ENCODE peak calls at places on chromosomes 16 and 17, in ten cellular contexts. W is GM13977, Z is HCT116, L is nephron progenitor cell, Y is tibial nerve, U is RWPE2, D is esophagus squamous epithelium, I is body of pancreas, H is uterus, S is psoas muscle. P is an unnamed sample.

GRCh38 chr17:17813055-17813724 is 23.6 kb downstream of the SREBF1 start:
- DNase-seq in W (no peak), Z (no peak), L (no peak), Y (no peak), U (no peak), D (no peak), I (no peak), H (no peak), S (no peak), P (no peak)

GRCh38 chr17:40942553-40942952 is 5.1 kb upstream of the KRT23 start:
- DNase-seq in W (no peak), Z (no peak), L (no peak), Y (no peak), U (no peak), D (no peak), I (no peak), H (no peak), S (no peak), P (no peak)

GRCh38 chr17:59649886-59650285 is 30.2 kb downstream of the CLTC start:
- DNase-seq in W (no peak), Z (no peak), L (no peak), Y (no peak), U (no peak), D (no peak), I (no peak), H (no peak), S (no peak), P (no peak)

GRCh38 chr16:719815-720506 is 985 bp upstream of the ANTKMT start:
- DNase-seq in W (no peak), Z (no peak), L (no peak), Y (no peak), U (no peak), D (no peak), I (no peak), H (no peak), S (no peak), P (no peak)

GRCh38 chr16:10616744-10617640 is 36.6 kb upstream of the EMP2 start:
- DNase-seq in W (no peak), Z (peak), L (peak), Y (peak), U (peak), D (no peak), I (no peak), H (peak), S (peak), P (peak)

GRCh38 chr16:83244057-83244456 is 563.7 kb upstream of the HSBP1 start:
- DNase-seq in W (no peak), Z (no peak), L (no peak), Y (no peak), U (no peak), D (no peak), I (no peak), H (no peak), S (no peak), P (no peak)

GRCh38 chr17:42536048-42536371 is at the start of gene NAGLU:
- DNase-seq in W (peak), Z (peak), L (peak), Y (peak), U (peak), D (peak), I (peak), H (peak), S (peak), P (peak)

GRCh38 chr17:68591583-68591982 is 9.6 kb downstream of the FAM20A start:
- DNase-seq in W (no peak), Z (no peak), L (peak), Y (no peak), U (no peak), D (no peak), I (peak), H (peak), S (peak), P (no peak)

GRCh38 chr17:58666858-58667267 is 25.0 kb downstream of the TEX14 start:
- DNase-seq in W (no peak), Z (peak), L (no peak), Y (peak), U (peak), D (peak), I (peak), H (peak), S (peak), P (no peak)

GRCh38 chr16:89422905-89423630 is 67.3 kb downstream of the ANKRD11 start:
- DNase-seq in W (peak), Z (no peak), L (no peak), Y (no peak), U (no peak), D (no peak), I (no peak), H (no peak), S (no peak), P (no peak)

GRCh38 chr17:29131814-29132682 is 48.1 kb downstream of the MYO18A start:
- DNase-seq in W (no peak), Z (no peak), L (no peak), Y (no peak), U (no peak), D (no peak), I (no peak), H (peak), S (no peak), P (no peak)

GRCh38 chr17:62681939-62682381 is 54.5 kb downstream of the MRC2 start:
- DNase-seq in W (no peak), Z (no peak), L (no peak), Y (no peak), U (no peak), D (no peak), I (no peak), H (no peak), S (peak), P (no peak)

GRCh38 chr17:49755681-49756283 is 8.1 kb downstream of the FAM117A start:
- DNase-seq in W (no peak), Z (no peak), L (no peak), Y (no peak), U (no peak), D (no peak), I (no peak), H (no peak), S (no peak), P (no peak)

GRCh38 chr17:76612977-76613851 is 27.6 kb upstream of the ST6GALNAC2 start:
- DNase-seq in W (no peak), Z (peak), L (peak), Y (no peak), U (no peak), D (no peak), I (no peak), H (no peak), S (no peak), P (peak)

GRCh38 chr16:84851192-84852127 is 31.7 kb downstream of the CRISPLD2 start:
- DNase-seq in W (no peak), Z (no peak), L (no peak), Y (no peak), U (peak), D (no peak), I (no peak), H (no peak), S (peak), P (no peak)

GRCh38 chr17:55774834-55775233 is 24.0 kb downstream of the PCTP start:
- DNase-seq in W (no peak), Z (no peak), L (peak), Y (no peak), U (no peak), D (no peak), I (no peak), H (no peak), S (no peak), P (no peak)

GRCh38 chr17:55769625-55770000 is 18.8 kb downstream of the PCTP start:
- DNase-seq in W (no peak), Z (no peak), L (no peak), Y (peak), U (no peak), D (no peak), I (no peak), H (no peak), S (peak), P (no peak)

GRCh38 chr17:55770220-55770870 is 19.5 kb downstream of the PCTP start:
- DNase-seq in W (peak), Z (peak), L (peak), Y (no peak), U (no peak), D (no peak), I (no peak), H (no peak), S (no peak), P (no peak)

GRCh38 chr17:55773671-55774070 is 22.8 kb downstream of the PCTP start:
- DNase-seq in W (no peak), Z (no peak), L (no peak), Y (no peak), U (no peak), D (no peak), I (no peak), H (no peak), S (no peak), P (no peak)

DNA sequence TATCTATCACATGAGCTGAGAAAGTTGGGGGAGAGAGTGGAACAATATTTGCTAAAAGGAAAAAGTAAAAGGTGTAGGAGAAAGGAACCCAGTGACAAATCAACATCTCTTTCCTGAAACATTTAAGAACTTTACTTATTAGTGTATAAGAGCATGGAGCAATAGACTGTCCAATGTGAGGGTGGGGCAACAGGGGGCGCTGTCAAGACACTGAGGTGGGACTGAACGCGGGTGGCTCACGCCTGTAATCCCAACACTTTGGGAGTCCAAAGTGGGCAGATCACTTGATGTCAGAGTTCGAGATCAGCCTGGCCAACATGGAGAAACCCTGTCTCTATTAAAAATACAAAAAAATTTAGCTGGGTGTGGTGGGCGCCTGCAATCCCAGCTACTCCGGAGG is 21.2 kb downstream of the PCTP start:
- DNase-seq in W (no peak), Z (no peak), L (no peak), Y (no peak), U (no peak), D (no peak), I (no peak), H (no peak), S (no peak), P (no peak)
- TF ChIP-seq CTCF in W (peak), Z (peak), L (no peak), Y (no peak), U (no peak), D (no peak), I (no peak), H (no peak), S (no peak), P (no peak)

DNA sequence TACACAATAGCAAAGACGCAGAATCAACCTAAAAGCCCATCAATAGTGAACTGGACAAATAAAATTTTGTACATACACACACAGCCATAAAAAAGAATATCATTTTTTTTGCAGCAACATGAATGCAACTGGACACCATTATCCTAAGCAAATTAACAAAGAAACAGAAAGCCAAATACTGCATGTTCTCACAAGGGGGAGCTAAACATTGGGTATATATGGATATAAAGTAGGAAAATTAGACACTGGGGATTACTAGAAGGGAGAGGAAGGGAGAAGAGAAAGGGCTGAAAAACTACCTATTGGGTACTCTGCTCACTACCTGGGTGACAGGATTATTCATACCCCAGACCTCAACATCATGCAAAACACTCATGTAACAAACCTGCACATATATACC is 28.2 kb downstream of the ADAMTS18 start:
- DNase-seq in W (no peak), Z (peak), L (no peak), Y (no peak), U (no peak), D (no peak), I (no peak), H (no peak), S (no peak), P (no peak)
- TF ChIP-seq CTCF in W (no peak), Z (peak), L (no peak), Y (no peak), U (peak), D (no peak), I (no peak), H (no peak), S (no peak), P (peak)

DNA sequence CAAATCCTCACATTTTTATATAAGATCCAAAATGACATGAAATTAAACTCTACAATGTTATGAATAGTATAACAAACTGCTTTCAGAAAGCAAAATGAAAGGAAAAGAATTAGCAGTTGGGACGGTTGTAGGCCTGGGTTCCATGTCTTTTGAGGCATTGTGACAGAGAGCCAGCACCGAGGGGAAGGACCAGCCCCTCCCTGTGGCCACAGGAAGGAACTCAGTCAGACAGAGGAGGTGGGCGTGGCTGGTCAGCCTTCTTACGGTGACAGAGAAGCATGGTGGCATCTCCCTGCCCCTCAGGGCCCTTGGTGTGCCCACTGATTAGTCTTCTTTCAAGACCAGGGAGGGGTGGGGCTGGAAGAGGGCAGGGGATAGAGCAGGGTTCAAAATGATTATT is 5.7 kb downstream of the ZNF319 start:
- DNase-seq in W (peak), Z (peak), L (peak), Y (no peak), U (no peak), D (no peak), I (peak), H (no peak), S (peak), P (peak)
- TF ChIP-seq CTCF in W (peak), Z (peak), L (peak), Y (peak), U (peak), D (peak), I (peak), H (no peak), S (peak), P (peak)

DNA sequence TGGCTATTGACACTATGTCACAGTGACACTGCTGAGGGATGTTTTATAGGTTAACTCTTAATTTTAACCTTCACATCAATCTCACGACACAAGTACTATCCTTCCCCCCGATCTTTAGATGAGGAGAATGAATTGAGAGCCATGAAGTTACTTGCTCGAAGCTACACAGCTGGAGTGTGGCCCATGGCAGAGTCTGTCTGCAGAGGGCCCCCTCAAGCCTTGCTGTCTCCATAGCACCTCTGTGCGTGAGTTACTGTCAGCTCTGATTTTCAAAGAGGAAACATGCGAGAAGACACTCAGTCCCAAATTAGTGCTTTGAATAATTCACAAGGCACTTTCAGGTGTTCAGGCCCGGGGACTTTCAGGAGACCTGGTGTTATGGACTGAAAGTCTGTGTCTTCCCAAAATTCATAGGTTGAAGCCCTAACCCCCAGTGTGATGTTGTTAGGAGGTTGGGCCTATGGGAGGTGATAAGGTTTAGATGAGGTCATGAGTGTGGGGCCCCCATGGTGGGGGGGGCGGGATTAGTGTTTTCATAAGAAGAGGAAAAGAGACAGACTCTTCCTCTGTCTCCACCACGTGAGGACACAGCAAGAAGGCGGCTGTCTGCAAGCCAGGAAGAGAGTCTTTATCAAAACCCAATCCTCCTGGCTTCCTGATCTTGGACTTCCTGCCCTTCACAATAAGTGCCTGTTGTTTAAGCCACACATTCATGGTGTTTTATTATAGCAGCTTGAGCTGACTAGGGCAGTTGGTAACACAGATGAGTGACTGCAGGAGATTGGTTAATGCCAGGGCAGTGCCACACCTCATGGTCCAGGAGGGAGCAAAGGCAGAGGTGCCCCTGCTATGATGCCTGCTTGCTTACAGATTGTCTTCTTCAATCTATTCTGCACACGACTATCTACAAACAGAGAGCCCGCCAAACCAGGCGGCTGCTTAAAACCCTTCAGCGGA is 281.8 kb downstream of the HAPSTR1 start:
- DNase-seq in W (no peak), Z (no peak), L (no peak), Y (no peak), U (no peak), D (no peak), I (no peak), H (no peak), S (no peak), P (no peak)
- TF ChIP-seq CTCF in W (no peak), Z (no peak), L (no peak), Y (no peak), U (no peak), D (no peak), I (no peak), H (no peak), S (no peak), P (no peak)

DNA sequence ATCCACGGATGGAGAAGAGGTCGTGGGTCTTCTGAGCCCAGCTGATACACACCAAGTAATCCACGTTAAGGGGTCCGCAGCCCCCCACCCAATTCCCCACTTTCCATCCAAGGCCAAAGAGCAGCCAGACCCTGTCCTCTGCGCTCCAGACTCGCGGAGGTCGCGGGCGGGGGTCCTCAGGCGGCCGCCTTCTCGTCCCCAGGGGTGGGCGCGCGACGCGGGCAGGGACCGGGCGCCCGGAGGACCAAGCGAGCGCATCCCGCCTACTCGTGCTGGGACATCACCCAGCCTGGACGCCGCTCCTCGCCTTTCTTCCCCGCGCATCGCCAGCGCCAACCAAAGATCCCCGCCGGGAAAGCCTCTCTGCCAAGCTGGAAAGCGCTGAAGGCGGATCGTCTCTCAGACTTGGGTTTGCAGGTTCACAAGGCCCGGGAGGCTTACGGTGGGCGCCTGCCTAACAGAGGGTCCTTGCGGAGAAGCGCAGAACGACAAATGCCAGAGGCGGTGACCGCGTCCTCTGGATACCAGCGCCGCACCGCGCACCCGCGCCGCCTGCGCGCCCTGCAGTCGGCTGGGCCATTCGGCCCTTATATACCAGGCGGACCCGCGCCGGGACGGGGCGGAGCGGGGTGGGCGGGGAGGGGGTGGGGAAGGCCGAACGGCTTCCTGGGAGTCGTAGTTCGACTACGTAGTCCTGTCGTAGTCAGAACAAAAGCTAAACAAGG is 471.6 kb downstream of the SOX9 start:
- DNase-seq in W (peak), Z (peak), L (peak), Y (peak), U (peak), D (no peak), I (peak), H (no peak), S (peak), P (peak)
- TF ChIP-seq CTCF in W (no peak), Z (peak), L (no peak), Y (peak), U (no peak), D (no peak), I (peak), H (no peak), S (no peak), P (no peak)

GRCh38 chr16:28283173-28283572 is 9.2 kb upstream of the SBK1 start:
- DNase-seq in W (no peak), Z (no peak), L (no peak), Y (no peak), U (no peak), D (no peak), I (no peak), H (no peak), S (no peak), P (no peak)

GRCh38 chr16:28279006-28279405 is 13.3 kb upstream of the SBK1 start:
- DNase-seq in W (no peak), Z (no peak), L (no peak), Y (no peak), U (no peak), D (no peak), I (no peak), H (no peak), S (no peak), P (no peak)

GRCh38 chr16:28282045-28282444 is 10.3 kb upstream of the SBK1 start:
- DNase-seq in W (no peak), Z (no peak), L (no peak), Y (no peak), U (no peak), D (no peak), I (no peak), H (no peak), S (peak), P (no peak)

GRCh38 chr16:28283798-28284577 is 8.3 kb upstream of the SBK1 start:
- DNase-seq in W (no peak), Z (no peak), L (no peak), Y (no peak), U (no peak), D (no peak), I (no peak), H (no peak), S (peak), P (no peak)

GRCh38 chr16:28280881-28281836 is 11.2 kb upstream of the SBK1 start:
- DNase-seq in W (no peak), Z (no peak), L (no peak), Y (no peak), U (no peak), D (no peak), I (no peak), H (no peak), S (no peak), P (no peak)
- TF ChIP-seq CTCF in W (no peak), Z (no peak), L (no peak), Y (no peak), U (no peak), D (no peak), I (no peak), H (no peak), S (no peak), P (no peak)